ENCODE peak calls at places on chromosomes 11 and 22, in nine cellular contexts. P is HuH-7.5; G is lower lobe of right lung; V is HAP-1; M is AG04450; R is cardiac fibroblast; T is amniotic stem cell; H is PC-3; J is activated T-helper 1 cell treated with anti-CD3 and anti-CD28 coated beads, Interleukin-12 subunit alpha, Interleukin-12 subunit beta, Interleukin-2, Interleukin-4 antibody, amounts not matched to agents 30 ng/mL and 10 ng/mL and 1 ng/mL, durations not matched to agents 14 hours and 24 hours and 36 hours. U is an unnamed sample.

GRCh38 chr11:8813658-8814057 is 97.3 kb upstream of the AKIP1 start:
- DNase-seq in J (peak; percentile 6), R (peak; percentile 94), H (peak; percentile 79), V (peak; percentile 88), T (peak; percentile 55), G (peak; percentile 77), P (peak; percentile 92), M (peak; percentile 74), U (peak; percentile 73)

GRCh38 chr11:116771935-116772334 is 852 bp downstream of the BUD13 start:
- DNase-seq in T (no peak), G (no peak), H (no peak), V (no peak), P (no peak), J (no peak), R (no peak), M (no peak), U (no peak)

GRCh38 chr22:48685767-48686166 is 1141.9 kb downstream of the BRD1 start:
- DNase-seq in V (no peak), R (no peak), P (no peak), J (no peak), G (no peak), T (no peak), M (no peak), H (no peak), U (no peak)

GRCh38 chr11:66353762-66354161 is 6.3 kb upstream of the B4GAT1 start:
- DNase-seq in T (no peak), M (no peak), R (no peak), J (no peak), P (no peak), V (no peak), G (peak; percentile 53), H (no peak), U (no peak)

GRCh38 chr22:37228106-37229011 is 15.7 kb downstream of the RAC2 start:
- DNase-seq in V (no peak), T (no peak), M (no peak), H (peak; percentile 73), P (no peak), G (no peak), J (no peak), R (no peak), U (no peak)

GRCh38 chr22:32511274-32511673 is 36.7 kb downstream of the FBXO7 start:
- DNase-seq in H (no peak), M (no peak), V (no peak), R (no peak), P (no peak), T (no peak), J (no peak), G (no peak), U (no peak)

GRCh38 chr11:91299980-91300379 is 924.6 kb upstream of the FAT3 start:
- DNase-seq in G (no peak), H (peak; percentile 91), T (no peak), V (no peak), J (no peak), P (no peak), R (peak; percentile 55), M (no peak), U (peak; percentile 29)

GRCh38 chr11:76790251-76790650 is 7.1 kb downstream of the TSKU start:
- DNase-seq in T (no peak), H (no peak), R (no peak), G (no peak), V (no peak), P (no peak), J (no peak), M (no peak), U (no peak)

GRCh38 chr22:46697811-46698515 is 40.1 kb downstream of the CERK start:
- DNase-seq in J (no peak), R (no peak), H (no peak), G (no peak), P (no peak), T (no peak), M (no peak), V (no peak), U (no peak)

GRCh38 chr22:24146791-24147353 is 34.4 kb upstream of the SUSD2 start:
- DNase-seq in T (peak; percentile 61), V (no peak), M (peak; percentile 92), G (no peak), R (peak; percentile 58), H (no peak), J (no peak), P (no peak), U (peak; percentile 52)

GRCh38 chr11:75140269-75141138 is 10.4 kb upstream of the SLCO2B1 start:
- DNase-seq in J (peak; percentile 70), M (no peak), T (no peak), G (peak; percentile 78), V (peak; percentile 78), R (peak; percentile 47), H (peak; percentile 73), P (peak; percentile 68), U (no peak)

GRCh38 chr11:132862137-132862536 is 670.2 kb downstream of the OPCML start:
- DNase-seq in G (no peak), T (no peak), J (no peak), H (no peak), R (no peak), P (no peak), M (no peak), V (no peak), U (no peak)

GRCh38 chr11:134562176-134562575 is 150.1 kb upstream of the B3GAT1 start:
- DNase-seq in H (no peak), M (no peak), J (no peak), P (no peak), R (no peak), G (no peak), V (no peak), T (no peak), U (no peak)

GRCh38 chr11:5922749-5923426 is 19.2 kb upstream of the OR56A3 start:
- DNase-seq in R (peak; percentile 46), V (no peak), T (no peak), J (no peak), H (peak; percentile 35), P (no peak), G (no peak), M (no peak), U (no peak)

GRCh38 chr11:122556605-122557004 is 98.9 kb upstream of the UBASH3B start:
- DNase-seq in P (no peak), G (no peak), J (no peak), R (no peak), V (no peak), H (no peak), M (no peak), T (no peak), U (no peak)

GRCh38 chr11:13776134-13776815 is 107.8 kb downstream of the FAR1 start:
- DNase-seq in M (no peak), J (no peak), H (peak; percentile 64), R (no peak), P (no peak), T (no peak), V (no peak), G (no peak), U (no peak)

GRCh38 chr11:115368616-115369015 is 135.6 kb downstream of the CADM1 start:
- DNase-seq in J (no peak), M (no peak), H (no peak), V (no peak), R (no peak), P (no peak), G (no peak), T (no peak), U (no peak)